ENCODE peak calls at places on chromosomes 16 and 17, in ten cellular contexts. V is vagina, W is body of pancreas, F is OCI-LY7, I is esophagus squamous epithelium, L is AG04450, D is neuronal stem cell, A is HCT116, T is MM.1S, M is pancreas. Y is an unnamed sample.

GRCh38 chr17:77235370-77236080 is 94.8 kb downstream of the SEC14L1 start:
- DNase-seq in V (no peak), W (peak; percentile 21), F (no peak), I (no peak), L (peak; percentile 80), D (no peak), A (no peak), T (peak; percentile 93), M (no peak), Y (peak; percentile 82)

GRCh38 chr16:84481051-84481735 is 23.3 kb downstream of the MEAK7 start:
- DNase-seq in V (no peak), W (no peak), F (no peak), I (no peak), L (no peak), D (no peak), A (no peak), T (no peak), M (peak; percentile 31), Y (no peak)

GRCh38 chr16:64225036-64225435 is 896.8 kb downstream of the CDH11 start:
- DNase-seq in V (no peak), W (no peak), F (no peak), I (no peak), L (no peak), D (no peak), A (no peak), T (no peak), M (no peak), Y (no peak)

GRCh38 chr16:53673189-53673588 is 30.5 kb downstream of the RPGRIP1L start:
- DNase-seq in V (no peak), W (no peak), F (no peak), I (no peak), L (no peak), D (no peak), A (no peak), T (no peak), M (no peak), Y (no peak)

GRCh38 chr17:64423881-64424280 is 25.0 kb upstream of the MILR1 start:
- DNase-seq in V (no peak), W (no peak), F (no peak), I (no peak), L (no peak), D (no peak), A (no peak), T (no peak), M (no peak), Y (no peak)

GRCh38 chr16:9437115-9437514 is 345.7 kb downstream of the HAPSTR1 start:
- DNase-seq in V (no peak), W (no peak), F (peak; percentile 8), I (no peak), L (no peak), D (no peak), A (peak; percentile 37), T (peak; percentile 67), M (no peak), Y (no peak)

GRCh38 chr17:55622547-55622946 is 100.1 kb downstream of the TMEM100 start:
- DNase-seq in V (no peak), W (no peak), F (no peak), I (no peak), L (no peak), D (no peak), A (no peak), T (no peak), M (no peak), Y (no peak)

GRCh38 chr17:82922646-82923045 is 82.8 kb upstream of the ZNF750 start:
- DNase-seq in V (no peak), W (peak; percentile 82), F (no peak), I (no peak), L (no peak), D (no peak), A (no peak), T (no peak), M (peak; percentile 65), Y (peak; percentile 41)

GRCh38 chr17:80833952-80834895 is 157.4 kb upstream of the CHMP6 start:
- DNase-seq in V (no peak), W (peak; percentile 31), F (no peak), I (no peak), L (no peak), D (no peak), A (no peak), T (no peak), M (peak; percentile 53), Y (peak; percentile 83)

GRCh38 chr17:81479175-81479574 is 33.4 kb downstream of the ACTG1 start:
- DNase-seq in V (no peak), W (no peak), F (no peak), I (no peak), L (no peak), D (no peak), A (no peak), T (no peak), M (no peak), Y (no peak)

GRCh38 chr17:12973496-12974318 is 44.1 kb downstream of the ELAC2 start:
- DNase-seq in V (no peak), W (no peak), F (no peak), I (no peak), L (no peak), D (no peak), A (no peak), T (no peak), M (no peak), Y (peak; percentile 64)

GRCh38 chr17:58514795-58515157 is 338 bp upstream of the MTMR4 start:
- DNase-seq in V (peak; percentile 83), W (no peak), F (no peak), I (no peak), L (no peak), D (no peak), A (no peak), T (no peak), M (no peak), Y (no peak)

GRCh38 chr17:32529604-32530003 is 42.8 kb downstream of the CDK5R1 start:
- DNase-seq in V (no peak), W (peak; percentile 25), F (no peak), I (no peak), L (no peak), D (no peak), A (no peak), T (no peak), M (no peak), Y (no peak)

GRCh38 chr16:391885-392335 is 5.1 kb upstream of the NME4 start:
- DNase-seq in V (no peak), W (peak; percentile 68), F (peak; percentile 65), I (no peak), L (peak; percentile 45), D (no peak), A (no peak), T (peak; percentile 57), M (peak; percentile 75), Y (peak; percentile 80)

GRCh38 chr17:74952431-74953128 is 16.9 kb downstream of the OTOP3 start:
- DNase-seq in V (no peak), W (no peak), F (no peak), I (no peak), L (no peak), D (no peak), A (no peak), T (no peak), M (no peak), Y (no peak)

GRCh38 chr17:74951065-74951464 is 15.4 kb downstream of the OTOP3 start:
- DNase-seq in V (no peak), W (no peak), F (no peak), I (no peak), L (no peak), D (no peak), A (no peak), T (no peak), M (no peak), Y (no peak)

GRCh38 chr17:74950207-74950606 is 14.5 kb downstream of the OTOP3 start:
- DNase-seq in V (no peak), W (peak; percentile 38), F (no peak), I (no peak), L (no peak), D (no peak), A (no peak), T (no peak), M (no peak), Y (no peak)

GRCh38 chr17:74953129-74953687 is 17.5 kb downstream of the OTOP3 start:
- DNase-seq in V (no peak), W (no peak), F (no peak), I (no peak), L (no peak), D (no peak), A (no peak), T (no peak), M (no peak), Y (peak; percentile 39)

DNA sequence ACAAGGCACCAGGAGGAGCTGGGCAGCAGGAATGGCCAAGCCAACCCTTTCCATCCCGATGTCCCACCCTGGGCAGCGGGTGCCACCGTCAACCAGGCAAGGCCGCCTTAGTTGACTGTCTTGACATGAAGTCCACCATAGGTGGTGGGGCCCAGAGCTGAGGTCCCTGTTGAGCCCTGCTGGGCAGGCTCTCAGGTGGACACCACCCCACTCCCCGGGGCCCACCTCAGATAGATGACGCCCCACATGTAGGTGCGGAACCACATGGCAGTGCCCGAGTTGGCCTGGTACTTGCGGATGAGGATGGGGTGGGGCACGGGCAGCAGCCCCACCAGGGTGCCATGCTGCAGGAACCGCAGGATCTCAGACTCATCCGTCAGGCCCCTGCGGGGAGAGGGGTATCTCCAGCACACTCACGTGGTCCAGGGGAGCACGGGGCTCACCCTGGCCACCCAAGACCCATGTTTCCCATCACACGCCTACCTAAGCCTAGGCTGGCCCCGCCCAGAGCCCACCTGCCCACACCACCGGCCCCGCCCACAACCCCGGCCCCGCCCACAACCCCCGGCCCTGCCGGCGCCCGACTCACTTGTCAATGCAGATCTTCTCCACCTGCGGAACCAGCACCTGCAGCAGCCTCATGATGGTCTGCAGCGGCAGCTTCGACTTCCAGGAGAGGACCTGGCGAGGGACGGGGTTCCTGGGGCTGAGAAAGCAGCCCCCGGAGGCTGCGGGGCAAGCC is 16.2 kb downstream of the OTOP3 start:
- DNase-seq in V (no peak), W (no peak), F (no peak), I (no peak), L (no peak), D (no peak), A (no peak), T (no peak), M (no peak), Y (no peak)
- H3K27ac ChIP-seq in V (no peak overlapping the region), W (no peak overlapping the region), F (no peak overlapping the region), I (no peak overlapping the region), L (no peak overlapping the region), D (no peak overlapping the region), A (no peak overlapping the region), T (no peak overlapping the region), M (no peak overlapping the region), Y (no peak overlapping the region)

GRCh38 chr16:82983390-82983789 is 356.6 kb downstream of the CDH13 start:
- DNase-seq in V (no peak), W (no peak), F (no peak), I (no peak), L (no peak), D (no peak), A (no peak), T (no peak), M (no peak), Y (no peak)
- H3K4me3 ChIP-seq in V (no peak overlapping the region), W (no peak overlapping the region), F (no peak overlapping the region), I (no peak overlapping the region), L (no peak overlapping the region), D (no peak overlapping the region), A (no peak overlapping the region), T (no peak overlapping the region), M (no peak overlapping the region), Y (no peak overlapping the region)

GRCh38 chr17:1179112-1179634 is 608 bp downstream of the ABR start:
- DNase-seq in V (no peak), W (no peak), F (no peak), I (no peak), L (no peak), D (no peak), A (no peak), T (no peak), M (no peak), Y (peak; percentile 81)
- H3K27ac ChIP-seq in V (peak overlapping the region; percentile 93), W (peak overlapping the region; percentile 36), F (no peak overlapping the region), I (peak overlapping the region; percentile 71), L (no peak overlapping the region), D (no peak overlapping the region), A (peak overlapping the region; percentile 52), T (no peak overlapping the region), M (no peak overlapping the region), Y (no peak overlapping the region)

GRCh38 chr16:67154578-67155304 is 3.9 kb upstream of the B3GNT9 start:
- DNase-seq in V (no peak), W (no peak), F (no peak), I (no peak), L (no peak), D (no peak), A (no peak), T (no peak), M (no peak), Y (no peak)
- H3K4me3 ChIP-seq in V (no peak overlapping the region), W (no peak overlapping the region), F (no peak overlapping the region), I (no peak overlapping the region), L (peak overlapping the region; percentile 20), D (peak overlapping the region; percentile 33), A (no peak overlapping the region), T (peak overlapping the region; percentile 35), M (no peak overlapping the region), Y (no peak overlapping the region)

Y was measured in right cardiac atrium.